ENCODE peak calls at places on chromosomes 13 and 19, in eight cellular contexts. U is SK-N-SH, C is hepatocyte, B is GM23338, K is MM.1S, A is PC-3, H is HCT116, J is OCI-LY7. Z is an unnamed sample.

GRCh38 chr19:50694815-50695145 is 24.8 kb downstream of the SHANK1 start:
- DNase-seq in B (peak), J (no peak), A (no peak), H (no peak), C (no peak), K (no peak), U (no peak), Z (no peak)

GRCh38 chr13:112703935-112704633 is 14.2 kb downstream of the ATP11A start:
- DNase-seq in H (no peak), B (no peak), J (no peak), A (no peak), K (no peak), U (no peak), C (no peak), Z (no peak)

GRCh38 chr19:29568036-29568788 is 37.9 kb upstream of the POP4 start:
- DNase-seq in J (no peak), U (no peak), A (no peak), K (no peak), B (no peak), H (no peak), C (no peak), Z (no peak)

GRCh38 chr19:38443458-38444001 is 10.0 kb downstream of the RYR1 start:
- DNase-seq in B (no peak), C (no peak), A (no peak), H (no peak), J (no peak), U (no peak), K (no peak), Z (no peak)

GRCh38 chr13:102626928-102627327 is 30.1 kb downstream of the TPP2 start:
- DNase-seq in U (no peak), K (no peak), A (no peak), C (no peak), H (no peak), B (no peak), J (no peak), Z (no peak)

GRCh38 chr19:16326401-16327130 is 1.9 kb downstream of the KLF2 start:
- DNase-seq in B (peak), K (peak), U (no peak), H (no peak), A (no peak), C (no peak), J (peak), Z (peak)

GRCh38 chr13:44815507-44816074 is 173.7 kb downstream of the NUFIP1 start:
- DNase-seq in U (no peak), J (no peak), C (peak), H (peak), A (peak), K (no peak), B (peak), Z (peak)

GRCh38 chr13:71852082-71852481 is 14.9 kb downstream of the DACH1 start:
- DNase-seq in C (no peak), H (no peak), K (no peak), B (no peak), J (no peak), A (no peak), U (no peak), Z (peak)

GRCh38 chr13:70388935-70389334 is 280.7 kb upstream of the KLHL1 start:
- DNase-seq in B (no peak), J (no peak), A (peak), K (no peak), C (no peak), H (no peak), U (no peak), Z (no peak)

GRCh38 chr13:46530084-46530935 is 22.7 kb upstream of the LRCH1 start:
- DNase-seq in J (no peak), H (no peak), A (peak), K (no peak), C (no peak), B (no peak), U (no peak), Z (no peak)

GRCh38 chr19:1855040-1855827 is 7.0 kb upstream of the REXO1 start:
- DNase-seq in U (peak), K (peak), B (peak), J (peak), H (peak), C (peak), A (peak), Z (peak)

GRCh38 chr19:58055483-58055874 is 3.6 kb upstream of the ZNF135 start:
- DNase-seq in H (no peak), K (no peak), B (no peak), U (no peak), A (no peak), J (no peak), C (no peak), Z (no peak)

GRCh38 chr19:10936661-10937084 is 8.1 kb downstream of the TIMM29 start:
- DNase-seq in J (peak), H (peak), U (peak), C (peak), B (peak), A (peak), K (peak), Z (peak)

GRCh38 chr13:113991191-113991669 is 17.4 kb upstream of the C13orf46 start:
- DNase-seq in A (no peak), K (no peak), C (no peak), B (no peak), H (no peak), U (peak), J (no peak), Z (no peak)

GRCh38 chr19:45008554-45008953 is 7.3 kb downstream of the RELB start:
- DNase-seq in B (peak), U (no peak), C (peak), H (no peak), J (no peak), K (no peak), A (no peak), Z (no peak)

GRCh38 chr19:10797541-10798256 is 38.3 kb downstream of the TMED1 start:
- DNase-seq in K (no peak), B (no peak), J (no peak), H (no peak), U (peak), C (no peak), A (no peak), Z (no peak)

GRCh38 chr19:17576758-17577532 is 21.5 kb downstream of the COLGALT1 start:
- DNase-seq in A (no peak), C (peak), B (peak), K (no peak), H (peak), J (no peak), U (peak), Z (peak)

GRCh38 chr19:39971380-39971841 is 446 bp downstream of the PSMC4 start:
- DNase-seq in B (peak), K (peak), U (no peak), A (no peak), J (no peak), C (peak), H (no peak), Z (peak)

GRCh38 chr13:51523082-51523518 is 61.2 kb upstream of the WDFY2 start:
- DNase-seq in J (no peak), K (no peak), A (peak), H (no peak), B (no peak), C (no peak), U (peak), Z (no peak)

GRCh38 chr13:46062190-46062589 is 9.6 kb upstream of the ZC3H13 start:
- DNase-seq in J (no peak), A (peak), C (peak), B (no peak), H (no peak), U (no peak), K (no peak), Z (no peak)

GRCh38 chr13:50106559-50106958 is 91.3 kb downstream of the KCNRG start:
- DNase-seq in U (no peak), C (no peak), A (no peak), H (no peak), J (peak), B (no peak), K (peak), Z (no peak)

GRCh38 chr13:110410000-110410399 is 102.9 kb downstream of the COL4A2 start:
- DNase-seq in U (no peak), K (no peak), B (no peak), A (no peak), C (no peak), H (no peak), J (no peak), Z (no peak)

GRCh38 chr13:99087954-99088491 is 110.2 kb upstream of the DOCK9 start:
- DNase-seq in C (peak), U (peak), B (peak), H (no peak), J (peak), K (peak), A (peak), Z (peak)

GRCh38 chr19:50796128-50796633 is 6.0 kb downstream of the ACP4 start:
- DNase-seq in B (peak), C (no peak), A (peak), U (peak), H (no peak), J (peak), K (no peak), Z (no peak)

GRCh38 chr19:16593181-16593580 is 21.0 kb upstream of the SLC35E1 start:
- DNase-seq in C (no peak), B (no peak), K (peak), J (peak), A (no peak), U (no peak), H (no peak), Z (no peak)

GRCh38 chr13:36421447-36421846 is 10.8 kb upstream of the CCNA1 start:
- DNase-seq in K (no peak), U (no peak), J (no peak), C (no peak), B (no peak), A (peak), H (no peak), Z (no peak)

GRCh38 chr13:27027086-27027667 is 144.4 kb downstream of the USP12 start:
- DNase-seq in K (no peak), A (no peak), H (no peak), B (no peak), U (no peak), C (no peak), J (no peak), Z (no peak)

GRCh38 chr19:46746281-46746965 is at the start of gene STRN4:
- DNase-seq in B (peak), C (peak), K (peak), U (peak), A (peak), J (peak), H (no peak), Z (peak)

GRCh38 chr19:38250821-38251563 is 5.2 kb downstream of the PPP1R14A start:
- DNase-seq in B (peak), H (no peak), U (no peak), A (no peak), K (no peak), J (no peak), C (peak), Z (no peak)

GRCh38 chr13:61695147-61695546 is 279.5 kb upstream of the PCDH20 start:
- DNase-seq in K (no peak), A (peak), H (peak), U (no peak), C (no peak), B (no peak), J (no peak), Z (no peak)

GRCh38 chr19:10517760-10518443 is 655 bp upstream of the S1PR5 start:
- DNase-seq in H (no peak), U (peak), B (peak), K (no peak), C (peak), J (no peak), A (peak), Z (peak)

GRCh38 chr19:45815501-45816216 is 551 bp upstream of the RSPH6A start:
- DNase-seq in B (peak), A (no peak), U (peak), C (peak), H (no peak), K (no peak), J (no peak), Z (peak)

GRCh38 chr19:39193785-39194184 is 3.0 kb upstream of the NCCRP1 start:
- DNase-seq in J (no peak), B (no peak), K (no peak), U (no peak), A (no peak), C (peak), H (no peak), Z (peak)

GRCh38 chr13:41651413-41652068 is 194.2 kb downstream of the RGCC start:
- DNase-seq in A (no peak), U (no peak), K (no peak), B (no peak), J (no peak), C (no peak), H (no peak), Z (no peak)

GRCh38 chr13:90445179-90445578 is 902.3 kb upstream of the MIR17HG start:
- DNase-seq in H (peak), C (peak), B (peak), U (no peak), J (no peak), K (no peak), A (peak), Z (peak)

GRCh38 chr19:46755853-46756543 is 9.7 kb upstream of the STRN4 start:
- DNase-seq in K (no peak), H (no peak), C (no peak), U (no peak), J (no peak), A (no peak), B (no peak), Z (no peak)

GRCh38 chr19:54190942-54191670 is at the start of gene TSEN34:
- DNase-seq in A (peak), C (peak), J (peak), B (peak), K (peak), U (peak), H (peak), Z (peak)

GRCh38 chr19:54190503-54190941 is 586 bp upstream of the TSEN34 start:
- DNase-seq in A (peak), U (peak), K (peak), B (peak), H (peak), J (peak), C (peak), Z (peak)

GRCh38 chr19:54189668-54190502 is 505 bp upstream of the MBOAT7 start:
- DNase-seq in J (peak), C (peak), A (peak), B (peak), U (peak), H (peak), K (peak), Z (peak)

GRCh38 chr19:54188224-54188871 is 1.0 kb downstream of the MBOAT7 start:
- DNase-seq in U (no peak), K (no peak), H (no peak), J (no peak), B (peak), A (peak), C (peak), Z (peak)

DNA sequence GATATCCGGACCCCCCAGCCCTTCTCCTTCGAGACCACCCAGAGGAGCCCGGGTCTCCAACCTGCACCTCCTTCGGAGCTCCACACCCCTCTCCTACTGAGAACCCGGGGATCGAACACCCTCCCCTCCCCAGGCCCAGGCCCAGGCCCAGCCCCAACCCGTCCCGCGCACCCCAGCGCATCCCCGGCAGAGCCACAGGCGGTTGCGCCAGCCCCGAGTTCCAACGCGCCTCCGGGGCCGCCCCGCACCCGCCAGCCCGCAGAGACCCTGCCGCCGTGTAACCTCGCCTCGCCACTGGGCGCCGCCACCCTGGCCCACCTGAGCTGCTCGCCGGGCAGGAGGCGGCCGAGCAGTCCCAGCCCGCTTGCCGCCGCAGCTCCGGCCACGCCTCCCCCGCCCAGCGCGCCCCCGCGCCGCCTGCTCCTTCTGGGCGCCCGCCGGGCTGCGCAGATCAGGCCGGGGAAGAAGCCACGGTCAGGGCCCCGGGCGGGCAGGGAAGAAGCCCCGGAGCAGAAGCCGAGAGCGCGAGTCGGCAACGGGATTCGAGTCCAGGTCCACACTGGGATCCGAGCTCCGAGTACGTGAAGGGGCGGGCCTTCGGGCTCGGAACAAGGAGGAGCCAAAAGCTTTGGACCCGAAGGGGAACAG is at the start of gene MBOAT7:
- DNase-seq in U (no peak), B (no peak), K (peak), C (no peak), J (peak), H (no peak), A (no peak), Z (no peak)
- TF ChIP-seq CTCF in U (peak), B (peak), K (peak), C (peak), J (peak), H (no peak), A (peak), Z (peak)

DNA sequence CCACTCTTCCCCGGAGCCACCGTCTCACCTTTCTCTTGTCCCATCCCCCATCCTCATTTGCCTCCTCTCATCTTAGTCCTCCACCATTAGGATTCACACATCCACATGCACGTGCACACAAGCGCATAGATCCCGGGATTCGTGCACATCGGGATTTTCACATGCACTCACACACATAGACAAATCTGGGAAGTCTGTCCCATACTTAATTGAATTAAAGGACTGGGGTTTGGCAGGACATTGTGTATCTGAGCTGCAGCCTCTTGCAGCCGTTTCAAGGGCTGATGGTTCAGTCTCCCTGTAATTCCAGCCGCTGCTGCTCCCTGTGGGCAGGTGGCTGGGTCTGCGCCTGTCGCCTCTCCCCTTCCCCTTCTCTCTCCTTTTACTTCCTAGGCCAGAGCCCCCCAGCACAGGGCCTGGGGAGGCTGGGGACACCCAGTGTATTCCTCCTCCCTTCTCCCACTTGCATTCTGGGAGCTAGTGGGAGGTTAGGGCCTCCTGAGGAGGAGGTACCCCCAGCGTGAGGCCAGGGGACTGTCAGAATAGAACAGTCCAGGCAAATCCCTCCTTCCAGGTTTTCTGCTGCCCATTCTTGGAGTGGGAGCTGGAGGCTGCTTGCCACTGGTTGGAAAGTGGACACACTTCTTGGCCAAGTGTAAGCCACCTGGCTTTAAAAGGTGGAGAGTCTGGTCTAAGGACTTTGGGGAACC is 43.6 kb downstream of the LYL1 start:
- DNase-seq in H (no peak), A (no peak), K (no peak), U (no peak), B (no peak), C (no peak), J (no peak), Z (peak)
- TF ChIP-seq EZH2phosphoT487 in H (no peak), A (no peak), K (no peak), U (no peak), B (no peak), C (no peak), J (no peak), Z (no peak)

DNA sequence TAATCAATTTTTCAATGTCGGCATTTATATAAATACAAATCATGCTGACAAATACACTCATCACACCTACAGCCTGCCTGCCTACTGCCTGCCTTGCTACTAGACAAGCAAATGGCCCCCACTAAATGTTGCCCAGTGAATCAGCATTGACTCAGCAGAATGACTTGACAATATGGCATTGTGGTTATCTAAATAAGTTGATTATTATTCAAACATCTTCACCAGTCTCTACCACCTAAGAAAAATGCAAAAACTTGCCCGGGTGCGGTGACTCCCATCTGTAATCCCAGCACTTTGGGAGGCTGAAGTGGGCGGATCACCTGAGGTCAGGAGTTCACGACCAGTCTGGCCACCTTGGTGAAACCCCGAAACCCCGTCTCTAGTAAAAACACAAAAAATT is 296.1 kb downstream of the PCDH9 start:
- DNase-seq in J (no peak), K (no peak), C (no peak), H (peak), U (no peak), B (no peak), A (peak), Z (no peak)
- H3K4me2 ChIP-seq in J (no peak), K (no peak), C (no peak), H (no peak), U (no peak), B (no peak), A (peak), Z (no peak)

GRCh38 chr19:19471682-19472081 is 43.7 kb downstream of the TSSK6 start:
- DNase-seq in J (peak), C (no peak), H (no peak), U (no peak), K (no peak), B (no peak), A (no peak), Z (no peak)

GRCh38 chr19:19480688-19481087 is 34.7 kb downstream of the TSSK6 start:
- DNase-seq in B (no peak), C (no peak), H (no peak), K (no peak), A (no peak), J (no peak), U (no peak), Z (no peak)

GRCh38 chr19:19474950-19475781 is 40.2 kb downstream of the TSSK6 start:
- DNase-seq in U (no peak), K (no peak), C (no peak), J (no peak), B (peak), A (no peak), H (no peak), Z (peak)

GRCh38 chr19:19477705-19478383 is 37.5 kb downstream of the TSSK6 start:
- DNase-seq in C (no peak), A (peak), U (no peak), J (no peak), K (no peak), B (no peak), H (no peak), Z (no peak)

DNA sequence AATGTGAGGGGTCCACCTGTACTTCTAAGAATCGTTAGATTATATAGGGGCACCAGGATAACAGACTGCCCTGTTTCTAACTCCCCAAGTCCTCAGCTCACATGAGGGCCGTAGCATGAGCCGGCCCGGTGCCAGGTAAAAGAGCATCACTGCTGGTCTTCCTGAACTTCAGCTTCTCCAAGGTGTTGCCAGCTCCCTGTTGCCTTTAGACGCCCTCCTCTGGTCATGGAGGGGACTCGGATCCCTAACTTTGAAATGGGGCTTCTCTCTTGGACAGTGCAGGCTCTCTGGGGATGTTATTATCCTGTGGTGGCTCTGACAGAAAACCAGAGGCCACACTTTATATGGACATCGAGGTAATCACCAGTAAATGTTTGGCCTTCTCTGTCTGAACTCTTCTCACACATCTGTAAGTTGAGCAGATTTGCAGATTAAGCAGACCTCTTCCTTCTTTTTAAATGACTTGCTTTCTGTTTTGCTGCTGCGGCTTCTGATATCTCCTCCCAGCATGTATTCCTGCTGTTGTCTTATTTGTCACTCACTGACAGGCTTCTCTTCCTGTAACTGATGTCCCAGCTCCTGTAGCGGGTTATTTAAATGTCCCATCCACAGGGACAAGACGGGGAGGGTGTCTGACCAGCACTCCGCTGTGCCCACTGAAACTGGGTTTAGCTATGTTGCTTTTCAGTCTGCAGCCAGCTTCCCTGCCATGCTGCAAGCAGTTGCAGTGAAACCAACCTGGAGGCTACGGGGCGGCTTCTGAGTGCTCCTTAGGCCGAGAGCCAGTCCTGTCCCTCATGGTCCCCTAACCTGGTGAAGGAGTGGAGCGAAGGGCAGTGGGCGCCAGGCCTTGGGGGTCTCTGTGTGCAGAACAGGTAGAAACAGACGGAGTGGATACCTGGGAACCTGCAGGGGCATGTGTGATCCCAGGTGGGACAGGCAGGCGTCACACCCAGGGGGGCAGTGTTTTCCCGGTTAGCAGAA is 39.2 kb downstream of the TSSK6 start:
- DNase-seq in A (peak), C (no peak), K (no peak), H (no peak), B (peak), J (peak), U (no peak), Z (peak)
- TF ChIP-seq CTCF in A (peak), C (peak), K (no peak), H (peak), B (peak), J (peak), U (peak), Z (peak)